ENCODE peak calls at places on chromosome 6, in ten cellular contexts. H is colonic mucosa, U is fibroblast of lung, I is SK-N-SH, F is testis, Z is uterus, D is lung, A is prostate gland, W is psoas muscle, V is upper lobe of left lung. O is an unnamed sample. For H3K36me3 and H3K4me1, the result is how much of the 10 kb centered on the place peaks cover.

GRCh38 chr6:140311146-140311545 is 936.7 kb upstream of the CITED2 start:
- DNase-seq in H (no peak), U (peak), I (no peak), F (no peak), Z (no peak), D (no peak), A (no peak), W (no peak), V (no peak), O (no peak)

GRCh38 chr6:69987550-69987949 is 121.2 kb downstream of the COL19A1 start:
- DNase-seq in H (no peak), U (no peak), I (no peak), F (no peak), Z (no peak), D (no peak), A (no peak), W (no peak), V (no peak), O (no peak)

GRCh38 chr6:63887011-63887751 is 251.6 kb downstream of the PHF3 start:
- DNase-seq in H (no peak), U (no peak), I (no peak), F (no peak), Z (no peak), D (no peak), A (no peak), W (no peak), V (no peak), O (no peak)

GRCh38 chr6:25223421-25224052 is 55.6 kb upstream of the CARMIL1 start:
- DNase-seq in H (peak), U (peak), I (peak), F (peak), Z (peak), D (peak), A (peak), W (peak), V (peak), O (peak)

GRCh38 chr6:146847426-146847825 is 248.7 kb downstream of the ADGB start:
- DNase-seq in H (no peak), U (peak), I (no peak), F (no peak), Z (no peak), D (no peak), A (no peak), W (no peak), V (no peak), O (no peak)

GRCh38 chr6:70982747-70983146 is 25.9 kb upstream of the B3GAT2 start:
- DNase-seq in H (no peak), U (no peak), I (no peak), F (no peak), Z (no peak), D (no peak), A (no peak), W (no peak), V (no peak), O (no peak)

GRCh38 chr6:2853766-2854393 is 12.2 kb upstream of the SERPINB1 start:
- DNase-seq in H (no peak), U (peak), I (no peak), F (no peak), Z (peak), D (no peak), A (peak), W (peak), V (peak), O (peak)

GRCh38 chr6:145668844-145669243 is 66.5 kb downstream of the EPM2A start:
- DNase-seq in H (no peak), U (no peak), I (no peak), F (no peak), Z (no peak), D (no peak), A (no peak), W (no peak), V (no peak), O (no peak)

GRCh38 chr6:7758456-7758855 is 32.6 kb downstream of the BMP6 start:
- DNase-seq in H (no peak), U (peak), I (no peak), F (no peak), Z (no peak), D (no peak), A (no peak), W (peak), V (no peak), O (no peak)

GRCh38 chr6:142030115-142030619 is 102.6 kb upstream of the GJE1 start:
- DNase-seq in H (no peak), U (peak), I (no peak), F (no peak), Z (no peak), D (no peak), A (no peak), W (no peak), V (no peak), O (no peak)

GRCh38 chr6:133778414-133778813 is 110.5 kb upstream of the TCF21 start:
- DNase-seq in H (no peak), U (peak), I (no peak), F (no peak), Z (no peak), D (no peak), A (no peak), W (no peak), V (no peak), O (no peak)

GRCh38 chr6:105363100-105363754 is 39.7 kb downstream of the PREP start:
- DNase-seq in H (no peak), U (peak), I (peak), F (peak), Z (no peak), D (no peak), A (no peak), W (no peak), V (no peak), O (no peak)

GRCh38 chr6:158737082-158737709 is 82.0 kb downstream of the EZR start:
- DNase-seq in H (no peak), U (peak), I (no peak), F (no peak), Z (no peak), D (no peak), A (no peak), W (no peak), V (no peak), O (no peak)

GRCh38 chr6:24642061-24642460 is 3.9 kb downstream of the KIAA0319 start:
- DNase-seq in H (no peak), U (no peak), I (no peak), F (no peak), Z (no peak), D (no peak), A (no peak), W (no peak), V (no peak), O (no peak)

GRCh38 chr6:9361749-9362148 is 926.4 kb upstream of the SLC35B3 start:
- DNase-seq in H (no peak), U (no peak), I (no peak), F (no peak), Z (no peak), D (no peak), A (no peak), W (no peak), V (no peak), O (no peak)

GRCh38 chr6:112252571-112253504 is 1.5 kb downstream of the LAMA4 start:
- DNase-seq in H (no peak), U (peak), I (no peak), F (no peak), Z (no peak), D (no peak), A (no peak), W (no peak), V (no peak), O (no peak)

DNA sequence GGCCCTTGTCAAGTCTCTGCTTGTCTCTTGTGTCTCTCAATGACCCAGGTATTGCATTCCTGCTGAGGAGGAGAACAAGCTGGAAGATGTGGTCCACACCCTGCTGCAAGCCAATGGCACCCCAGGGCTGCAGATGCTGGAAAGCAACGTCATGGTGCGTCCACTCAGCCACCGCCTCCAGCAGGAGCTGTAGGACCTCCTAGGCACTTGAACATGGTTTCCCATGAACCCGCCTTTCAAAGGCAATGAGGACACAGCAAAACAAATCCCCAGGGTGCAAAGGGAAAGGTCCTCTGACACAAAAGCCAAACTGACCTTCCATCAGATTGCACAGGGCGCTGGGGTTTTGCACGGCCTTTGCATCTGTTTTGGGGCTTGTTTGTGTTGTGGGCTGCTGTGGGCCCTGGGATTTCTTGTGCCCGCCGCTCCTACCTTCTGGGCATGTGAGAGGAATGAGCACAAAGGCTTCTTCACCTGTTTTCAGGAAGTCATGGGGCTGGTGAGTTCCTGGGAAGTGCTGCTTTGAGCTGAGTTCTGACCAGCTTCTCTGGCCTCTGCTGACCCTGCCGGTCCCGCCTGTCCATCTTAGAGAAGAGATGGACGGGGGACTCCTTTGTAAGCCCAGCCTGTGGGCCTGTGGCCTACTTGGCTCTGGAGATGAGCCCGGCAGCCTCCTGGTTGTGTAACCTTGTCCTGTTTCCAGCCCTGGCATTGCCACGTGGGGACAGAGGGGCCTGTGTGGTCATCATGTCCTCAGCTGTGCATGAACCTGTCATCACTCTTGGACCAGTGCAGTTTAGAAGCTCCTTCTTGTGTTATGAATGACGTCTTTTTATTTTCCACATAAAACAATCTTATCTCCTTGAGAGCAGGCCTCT is 151.3 kb downstream of the DTNBP1 start:
- DNase-seq in H (no peak), U (no peak), I (no peak), F (no peak), Z (no peak), D (no peak), A (no peak), W (peak), V (no peak), O (no peak)
- H3K36me3 ChIP-seq in H (under half), U (under half), I (under half), F (under half), Z (under half), D (under half), A (under half), W (under half), V (under half), O (under half)

GRCh38 chr6:43951063-43951755 is 176.0 kb downstream of the MRPL14 start:
- DNase-seq in H (peak), U (no peak), I (peak), F (peak), Z (peak), D (peak), A (no peak), W (peak), V (peak), O (peak)
- H3K4me1 ChIP-seq in H (under half), U (under half), I (under half), F (under half), Z (under half), D (under half), A (under half), W (under half), V (under half), O (under half)

GRCh38 chr6:52045033-52045432 is 42.4 kb downstream of the PKHD1 start:
- DNase-seq in H (no peak), U (no peak), I (no peak), F (no peak), Z (no peak), D (no peak), A (no peak), W (no peak), V (no peak), O (no peak)
- TF ChIP-seq CTCF in H (no peak), U (no peak), I (no peak), F (no peak), Z (no peak), D (no peak), A (no peak), W (no peak), V (no peak), O (no peak)

GRCh38 chr6:166434336-166434735 is 51.6 kb upstream of the MPC1 start:
- DNase-seq in H (no peak), U (no peak), I (no peak), F (no peak), Z (no peak), D (no peak), A (no peak), W (no peak), V (no peak), O (no peak)
- H3K36me3 ChIP-seq in H (under half), U (under half), I (under half), F (under half), Z (under half), D (under half), A (under half), W (under half), V (under half), O (under half)

DNA sequence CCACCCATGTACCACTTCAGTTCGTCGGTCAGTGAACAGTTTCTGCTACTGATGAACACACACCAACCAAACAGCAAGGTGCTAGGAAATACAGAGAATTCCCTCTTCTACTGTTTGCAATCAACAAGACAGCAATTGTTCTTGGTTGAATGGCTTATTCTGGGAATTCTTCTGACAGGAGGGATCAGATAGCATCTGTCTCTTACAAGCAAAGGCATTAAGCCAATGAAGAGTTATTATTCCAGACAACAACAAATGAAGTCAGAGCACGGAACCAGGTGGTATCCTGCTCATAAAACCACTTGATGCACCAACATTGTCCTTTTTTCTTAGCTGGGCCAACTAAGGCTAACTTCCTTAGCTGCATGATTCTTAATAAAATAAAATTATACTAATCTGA is 37.8 kb downstream of the PTPRK start:
- DNase-seq in H (no peak), U (no peak), I (no peak), F (no peak), Z (no peak), D (no peak), A (no peak), W (no peak), V (no peak), O (no peak)
- H3K4me1 ChIP-seq in H (under half), U (under half), I (under half), F (under half), Z (under half), D (under half), A (under half), W (under half), V (under half), O (under half)

GRCh38 chr6:82331031-82331773 is 32.4 kb upstream of the TPBG start:
- DNase-seq in H (no peak), U (peak), I (no peak), F (no peak), Z (no peak), D (no peak), A (no peak), W (no peak), V (no peak), O (no peak)
- TF ChIP-seq CTCF in H (no peak), U (peak), I (peak), F (no peak), Z (no peak), D (no peak), A (no peak), W (no peak), V (no peak), O (no peak)

GRCh38 chr6:30707281-30707850 is 9.7 kb downstream of the MDC1 start:
- DNase-seq in H (peak), U (no peak), I (no peak), F (no peak), Z (no peak), D (no peak), A (no peak), W (no peak), V (no peak), O (no peak)
- H3K36me3 ChIP-seq in H (under half), U (under half), I (under half), F (under half), Z (under half), D (under half), A (under half), W (half or more), V (under half), O (under half)

DNA sequence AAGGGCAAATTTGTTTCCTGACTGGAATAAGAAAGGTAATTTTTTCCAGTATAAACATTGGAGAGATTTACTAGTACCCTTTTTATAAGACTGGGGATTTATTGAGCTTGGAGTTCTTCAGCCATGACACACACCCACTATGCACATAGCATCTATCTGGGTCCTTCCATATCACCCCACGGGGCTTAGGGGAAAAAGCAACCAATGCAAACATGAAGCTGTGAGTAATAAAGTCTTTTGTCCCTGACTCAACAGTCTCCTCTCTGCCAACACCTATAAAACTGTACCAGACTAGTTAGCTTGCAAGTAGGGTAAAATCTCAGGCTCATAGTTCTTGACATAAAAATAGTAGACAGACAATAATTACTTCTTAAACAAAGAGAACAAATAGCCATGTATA is 23.4 kb downstream of the COL21A1 start:
- DNase-seq in H (no peak), U (peak), I (no peak), F (no peak), Z (no peak), D (no peak), A (no peak), W (no peak), V (no peak), O (no peak)
- H3K4me1 ChIP-seq in H (under half), U (under half), I (under half), F (under half), Z (under half), D (under half), A (under half), W (under half), V (under half), O (under half)

DNA sequence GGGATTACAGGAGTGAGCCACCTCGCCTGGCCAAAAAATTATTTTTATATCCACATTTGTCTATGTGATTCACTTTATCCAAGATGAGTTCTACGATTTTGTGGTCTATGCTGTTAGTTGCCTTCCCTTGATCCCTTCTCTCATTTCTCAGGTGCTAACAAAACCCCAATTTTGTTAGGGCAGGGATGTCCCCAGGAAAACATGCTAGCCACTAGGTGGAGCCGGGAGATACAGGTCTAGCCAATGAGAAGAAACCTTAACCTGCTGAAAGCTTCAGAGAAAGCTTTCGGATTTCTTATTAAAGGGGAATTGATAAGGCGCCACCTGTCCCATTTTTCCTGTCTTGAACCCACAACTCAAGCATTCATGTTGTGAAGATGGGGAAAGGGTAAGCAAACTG is 167.4 kb upstream of the OLIG3 start:
- DNase-seq in H (peak), U (peak), I (no peak), F (peak), Z (no peak), D (no peak), A (no peak), W (no peak), V (peak), O (peak)
- TF ChIP-seq CTCF in H (no peak), U (peak), I (peak), F (peak), Z (no peak), D (peak), A (peak), W (peak), V (peak), O (peak)

GRCh38 chr6:35589904-35590303 is 77.2 kb upstream of the TULP1 start:
- DNase-seq in H (peak), U (no peak), I (no peak), F (no peak), Z (no peak), D (no peak), A (no peak), W (no peak), V (no peak), O (no peak)

GRCh38 chr6:35590622-35591066 is 77.9 kb upstream of the TULP1 start:
- DNase-seq in H (no peak), U (no peak), I (no peak), F (peak), Z (peak), D (no peak), A (peak), W (peak), V (peak), O (peak)

GRCh38 chr6:35594503-35595186 is 81.9 kb upstream of the TULP1 start:
- DNase-seq in H (no peak), U (no peak), I (no peak), F (no peak), Z (no peak), D (no peak), A (no peak), W (no peak), V (no peak), O (no peak)

GRCh38 chr6:35589201-35589739 is 76.6 kb upstream of the TULP1 start:
- DNase-seq in H (no peak), U (no peak), I (no peak), F (no peak), Z (no peak), D (no peak), A (no peak), W (no peak), V (no peak), O (no peak)

GRCh38 chr6:35592178-35592577 is 79.5 kb upstream of the TULP1 start:
- DNase-seq in H (no peak), U (no peak), I (no peak), F (no peak), Z (no peak), D (no peak), A (no peak), W (no peak), V (no peak), O (no peak)
- H3K36me3 ChIP-seq in H (under half), U (under half), I (under half), F (under half), Z (under half), D (half or more), A (under half), W (half or more), V (half or more), O (under half)

O was measured in body of pancreas.